ENCODE peak calls at places on chromosomes 6 and 20, in five cellular contexts. O is psoas muscle; B is CD8-positive, alpha-beta T cell; M is spleen; S is H9. V is an unnamed sample. For H3K9me3, the result is how much of the 10 kb centered on the place peaks cover.

GRCh38 chr6:65295812-65296211 is 411.2 kb downstream of the EYS start:
- DNase-seq in M (no peak), B (no peak), O (no peak), S (no peak), V (no peak)

GRCh38 chr6:37303091-37303620 is 45.2 kb upstream of the TMEM217 start:
- DNase-seq in S (no peak), O (no peak), M (no peak), B (no peak), V (no peak)

GRCh38 chr20:53617791-53618489 is 24.3 kb upstream of the ZNF217 start:
- DNase-seq in O (no peak), S (no peak), M (no peak), B (no peak), V (no peak)

GRCh38 chr6:162153991-162154390 is 573.6 kb downstream of the PRKN start:
- DNase-seq in B (no peak), M (no peak), S (no peak), O (no peak), V (no peak)

GRCh38 chr20:39823239-39823638 is 861.1 kb downstream of the DHX35 start:
- DNase-seq in S (no peak), B (no peak), O (no peak), M (no peak), V (no peak)

GRCh38 chr6:45187841-45188240 is 140.3 kb upstream of the RUNX2 start:
- DNase-seq in S (no peak), B (no peak), M (no peak), O (no peak), V (no peak)

GRCh38 chr6:79872986-79873385 is 74.4 kb downstream of the ELOVL4 start:
- DNase-seq in O (no peak), S (no peak), B (no peak), M (no peak), V (no peak)

GRCh38 chr6:44161997-44162338 is 3.3 kb downstream of the CAPN11 start:
- DNase-seq in S (no peak), M (no peak), B (no peak), O (no peak), V (peak)

GRCh38 chr20:48684501-48685041 is 143.2 kb downstream of the PREX1 start:
- DNase-seq in M (peak), S (no peak), O (no peak), B (no peak), V (no peak)

GRCh38 chr20:40564997-40565680 is 123.9 kb downstream of the MAFB start:
- DNase-seq in M (no peak), O (no peak), S (no peak), B (no peak), V (no peak)

GRCh38 chr6:30325150-30325872 is 1.4 kb upstream of the TRIM39 start:
- DNase-seq in S (no peak), B (no peak), M (peak), O (no peak), V (peak)

GRCh38 chr6:111252451-111252850 is 165.1 kb downstream of the SLC16A10 start:
- DNase-seq in O (no peak), B (no peak), M (no peak), S (no peak), V (no peak)

GRCh38 chr20:58712116-58712822 is 19.7 kb downstream of the NPEPL1 start:
- DNase-seq in M (no peak), O (no peak), B (peak), S (peak), V (no peak)

GRCh38 chr6:14770572-14770971 is 475.3 kb upstream of the JARID2 start:
- DNase-seq in O (no peak), S (no peak), M (no peak), B (no peak), V (no peak)

GRCh38 chr20:52244702-52245101 is 53.1 kb upstream of the ZFP64 start:
- DNase-seq in B (no peak), S (no peak), O (no peak), M (no peak), V (no peak)

GRCh38 chr20:7180261-7181045 is 413.0 kb downstream of the BMP2 start:
- DNase-seq in M (no peak), S (no peak), B (no peak), O (no peak), V (no peak)

GRCh38 chr20:41072099-41072798 is 43.6 kb downstream of the TOP1 start:
- DNase-seq in O (no peak), S (no peak), B (no peak), M (peak), V (no peak)

GRCh38 chr6:42727084-42727601 is 4.7 kb upstream of the PRPH2 start:
- DNase-seq in M (peak), S (peak), B (peak), O (peak), V (peak)

GRCh38 chr20:33407796-33408195 is 6.5 kb upstream of the CDK5RAP1 start:
- DNase-seq in M (no peak), O (no peak), S (no peak), B (no peak), V (no peak)

GRCh38 chr6:79821859-79822258 is 125.5 kb downstream of the ELOVL4 start:
- DNase-seq in B (no peak), M (no peak), S (no peak), O (no peak), V (no peak)

GRCh38 chr6:6434151-6434550 is 113.7 kb upstream of the F13A1 start:
- DNase-seq in B (no peak), M (no peak), O (no peak), S (no peak), V (no peak)

GRCh38 chr20:2137552-2138201 is 36.0 kb downstream of the STK35 start:
- DNase-seq in O (no peak), S (no peak), M (peak), B (no peak), V (no peak)

GRCh38 chr6:27866370-27867050 is 45.7 kb downstream of the OR2B2 start:
- DNase-seq in O (no peak), M (no peak), S (peak), B (peak), V (no peak)

GRCh38 chr20:56371977-56372376 is 13.2 kb downstream of the FAM210B start:
- DNase-seq in B (no peak), M (no peak), O (no peak), S (no peak), V (no peak)

GRCh38 chr6:80338201-80338836 is 231.8 kb downstream of the BCKDHB start:
- DNase-seq in B (peak), O (peak), S (peak), M (peak), V (peak)

GRCh38 chr6:35483490-35483889 is 13.4 kb downstream of the TEAD3 start:
- DNase-seq in M (no peak), O (peak), S (no peak), B (no peak), V (no peak)

GRCh38 chr6:35483892-35484645 is 12.8 kb downstream of the TEAD3 start:
- DNase-seq in B (no peak), M (no peak), O (peak), S (no peak), V (no peak)

GRCh38 chr6:35486005-35486925 is 10.6 kb downstream of the TEAD3 start:
- DNase-seq in O (peak), M (no peak), S (peak), B (no peak), V (peak)

GRCh38 chr6:35485402-35485877 is 11.4 kb downstream of the TEAD3 start:
- DNase-seq in M (no peak), O (peak), B (no peak), S (peak), V (peak)

GRCh38 chr6:35484921-35485392 is 11.9 kb downstream of the TEAD3 start:
- DNase-seq in B (no peak), S (peak), O (peak), M (no peak), V (no peak)
- H3K27ac ChIP-seq in B (no peak), S (peak), O (no peak), M (no peak), V (peak)

DNA sequence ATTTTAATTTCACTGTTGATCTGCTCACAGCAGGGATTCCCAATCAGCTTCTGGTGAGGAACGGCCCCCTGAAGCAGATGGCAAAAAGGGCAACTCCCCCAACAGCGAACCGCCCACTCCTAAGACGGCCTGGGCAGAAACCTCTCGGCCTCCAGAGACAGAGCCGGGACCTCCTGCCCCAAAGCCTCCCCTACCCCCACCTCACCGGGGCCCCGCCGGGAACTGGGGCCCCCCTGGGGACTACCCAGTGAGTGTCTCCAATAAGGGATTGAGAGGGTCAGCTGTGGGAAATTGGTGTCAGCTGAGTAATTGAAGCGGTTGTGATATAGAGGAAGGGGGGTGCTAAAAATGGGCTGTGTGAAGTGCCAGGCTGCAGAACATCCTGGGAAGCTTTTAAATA is 6.4 kb downstream of the PRRC2A start:
- DNase-seq in S (no peak), O (no peak), B (no peak), M (no peak), V (no peak)
- H3K9me3 ChIP-seq in S (under half), O (under half), B (under half), M (under half), V (under half)

GRCh38 chr20:12069181-12069580 is 151.5 kb downstream of the BTBD3 start:
- DNase-seq in B (no peak), O (no peak), M (no peak), S (no peak), V (no peak)
- H3K27ac ChIP-seq in B (no peak), O (no peak), M (no peak), S (no peak), V (no peak)

DNA sequence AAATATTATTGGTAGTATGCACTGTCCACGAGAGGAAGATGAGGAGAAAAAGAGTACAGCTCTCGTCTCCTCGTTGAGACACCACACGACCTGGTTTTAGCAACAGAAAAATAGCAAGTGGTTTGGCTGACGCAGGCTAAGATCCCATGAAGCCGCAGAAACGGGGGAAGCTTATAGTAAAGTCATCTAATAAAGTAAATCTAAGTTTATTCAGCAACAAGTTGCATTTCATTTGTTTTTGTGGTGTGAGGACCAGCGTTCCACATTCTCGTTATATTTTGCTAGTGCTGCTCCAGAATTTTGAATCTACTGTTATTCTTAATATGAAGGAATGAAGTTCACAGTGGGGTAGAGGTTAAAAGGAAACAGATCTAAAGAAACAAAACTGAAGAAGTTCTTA is 25.2 kb upstream of the IRF4 start:
- DNase-seq in B (no peak), M (no peak), S (no peak), O (no peak), V (no peak)
- H3K9me3 ChIP-seq in B (under half), M (under half), S (half or more), O (under half), V (under half)

GRCh38 chr6:105509506-105510331 is 106.8 kb upstream of the PREP start:
- DNase-seq in M (no peak), O (peak), S (peak), B (no peak), V (peak)

GRCh38 chr6:105504660-105505059 is 101.8 kb upstream of the PREP start:
- DNase-seq in M (no peak), B (no peak), S (no peak), O (peak), V (no peak)

GRCh38 chr6:105511639-105512038 is 108.8 kb upstream of the PREP start:
- DNase-seq in S (no peak), O (no peak), B (no peak), M (no peak), V (no peak)

GRCh38 chr6:105510746-105511145 is 107.9 kb upstream of the PREP start:
- DNase-seq in B (no peak), S (no peak), O (no peak), M (no peak), V (no peak)

GRCh38 chr6:105507811-105508210 is 104.9 kb upstream of the PREP start:
- DNase-seq in M (no peak), O (no peak), S (no peak), B (no peak), V (no peak)
- H3K27ac ChIP-seq in M (no peak), O (no peak), S (no peak), B (no peak), V (no peak)

GRCh38 chr20:62073323-62073722 is 7.6 kb upstream of the TAF4 start:
- DNase-seq in O (no peak), M (no peak), S (no peak), B (no peak), V (no peak)
- H3K9me3 ChIP-seq in O (under half), M (under half), S (under half), B (under half), V (under half)

GRCh38 chr6:32886674-32887383 is 32.8 kb downstream of the PSMB9 start:
- DNase-seq in S (no peak), B (no peak), O (no peak), M (no peak), V (no peak)
- H3K27ac ChIP-seq in S (no peak), B (no peak), O (no peak), M (no peak), V (no peak)

DNA sequence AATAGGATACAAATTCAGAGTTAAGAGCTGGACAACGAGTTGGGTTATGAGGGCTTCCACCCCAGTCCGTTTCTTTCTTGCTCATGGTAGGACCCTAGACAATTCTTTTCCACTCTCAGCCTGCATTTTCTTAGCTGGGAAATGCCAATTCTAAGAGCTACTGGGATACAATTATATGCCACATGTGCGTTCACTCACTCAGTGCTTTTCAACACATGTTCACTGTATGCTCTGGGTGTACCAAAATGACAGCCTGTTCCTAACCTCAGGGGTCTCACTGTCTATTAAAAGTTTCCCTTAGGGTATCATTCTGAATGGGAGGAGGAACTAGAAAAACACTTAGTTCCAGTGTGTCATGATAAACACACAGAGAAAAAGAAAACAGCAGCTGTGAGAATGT is 505 bp upstream of the DEFB115 start:
- DNase-seq in M (no peak), O (no peak), S (no peak), B (no peak), V (no peak)
- H3K9me3 ChIP-seq in M (under half), O (under half), S (half or more), B (under half), V (under half)

DNA sequence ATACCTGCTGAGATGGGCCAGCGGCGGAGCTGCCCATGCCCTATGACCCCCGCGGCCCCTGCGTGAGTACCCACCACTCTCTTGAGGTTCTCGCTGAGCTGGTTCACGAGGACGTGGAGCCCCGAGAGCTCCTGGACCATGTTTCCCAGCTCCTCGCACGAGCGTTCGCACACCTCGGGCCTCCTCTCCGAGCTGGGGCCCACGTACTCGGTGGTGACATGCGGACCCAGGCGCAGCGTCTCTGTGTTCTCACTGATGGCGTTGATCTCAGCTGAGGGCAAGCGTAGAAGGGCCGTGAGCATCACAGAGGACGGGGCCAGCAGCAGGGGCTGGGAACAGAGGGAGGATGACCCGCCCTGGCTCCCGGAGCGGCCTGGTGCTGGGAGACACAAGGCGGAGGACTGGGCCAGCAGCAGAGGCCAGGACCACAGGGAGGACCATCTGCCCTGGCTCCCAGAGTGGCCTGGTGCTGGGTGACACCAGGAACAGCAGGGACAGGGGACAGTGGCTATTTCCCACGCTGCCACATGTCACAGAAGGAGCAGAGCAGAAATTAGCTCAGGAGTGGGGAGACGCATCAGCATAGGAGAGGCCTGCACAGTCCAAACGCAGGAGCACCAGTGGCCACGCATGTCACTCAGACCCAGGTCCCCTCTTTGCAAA is 11.8 kb downstream of the THBS2 start:
- DNase-seq in B (no peak), S (no peak), M (peak), O (no peak), V (no peak)
- H3K27ac ChIP-seq in B (no peak), S (no peak), M (no peak), O (no peak), V (no peak)